ENCODE peak calls at places on chromosome 4, in four cellular contexts. Q is heart right ventricle, E is fibroblast of villous mesenchyme, Z is GM13977. I is an unnamed sample.

GRCh38 chr4:30828290-30828926 is 108.2 kb downstream of the PCDH7 start:
- DNase-seq in Q (no peak), E (no peak), Z (no peak), I (no peak)

GRCh38 chr4:163484906-163485305 is 9.6 kb upstream of the TMA16 start:
- DNase-seq in E (peak), Z (peak), Q (peak), I (peak)

GRCh38 chr4:111108138-111108537 is 485.3 kb upstream of the PITX2 start:
- DNase-seq in E (no peak), Z (no peak), Q (no peak), I (no peak)

GRCh38 chr4:141028024-141028529 is 105.2 kb downstream of the RNF150 start:
- DNase-seq in E (peak), Q (no peak), Z (no peak), I (no peak)

GRCh38 chr4:42050850-42051249 is 60.5 kb downstream of the SLC30A9 start:
- DNase-seq in Q (no peak), E (no peak), Z (no peak), I (no peak)

GRCh38 chr4:85808104-85808503 is 333.2 kb downstream of the ARHGAP24 start:
- DNase-seq in E (no peak), Q (no peak), Z (no peak), I (no peak)

GRCh38 chr4:74933562-74934015 is 673 bp downstream of the PARM1 start:
- DNase-seq in E (peak), Q (peak), Z (no peak), I (peak)

GRCh38 chr4:112038861-112039260 is 106.4 kb upstream of the FAM241A start:
- DNase-seq in E (no peak), Z (no peak), Q (no peak), I (no peak)

GRCh38 chr4:100679926-100680325 is 162.1 kb upstream of the EMCN start:
- DNase-seq in Z (no peak), Q (no peak), E (no peak), I (no peak)

GRCh38 chr4:182062458-182062857 is 180.7 kb upstream of the TENM3 start:
- DNase-seq in Q (no peak), E (peak), Z (no peak), I (no peak)

GRCh38 chr4:100933628-100934027 is 413.7 kb downstream of the PPP3CA start:
- DNase-seq in E (peak), Z (no peak), Q (no peak), I (no peak)

GRCh38 chr4:15182600-15183222 is 180.4 kb downstream of the CPEB2 start:
- DNase-seq in Z (no peak), E (peak), Q (no peak), I (no peak)

GRCh38 chr4:74654230-74654681 is 140.1 kb downstream of the BTC start:
- DNase-seq in Q (no peak), Z (no peak), E (peak), I (peak)

I was measured in colonic mucosa.